ENCODE peak calls at places on chromosomes 3 and 15, in six cellular contexts. N is CD4-positive, alpha-beta memory T cell; Y is lower lobe of right lung; T is choroid plexus epithelial cell; W is fibroblast of pulmonary artery; X is adipocyte. G is an unnamed sample.

GRCh38 chr3:178802993-178803693 is 266.9 kb downstream of the KCNMB2 start:
- DNase-seq in T (no peak), X (peak; percentile 13), N (no peak), W (no peak), Y (no peak), G (no peak)

GRCh38 chr15:73930371-73930770 is 4.1 kb downstream of the LOXL1 start:
- DNase-seq in X (peak; percentile 95), W (peak; percentile 85), Y (peak; percentile 44), T (peak; percentile 91), N (no peak), G (no peak)

GRCh38 chr15:92654662-92655061 is 913 bp downstream of the FAM174B start:
- DNase-seq in X (no peak), W (no peak), N (no peak), Y (no peak), T (no peak), G (no peak)

GRCh38 chr3:16761576-16761975 is 123.2 kb upstream of the PLCL2 start:
- DNase-seq in T (no peak), X (peak; percentile 20), W (no peak), Y (no peak), N (no peak), G (peak; percentile 78)

GRCh38 chr3:160885791-160886286 is 129.8 kb downstream of the PPM1L start:
- DNase-seq in W (peak; percentile 50), N (no peak), Y (peak; percentile 50), X (peak; percentile 4), T (peak; percentile 87), G (no peak)

GRCh38 chr3:116059421-116060096 is 385.7 kb downstream of the LSAMP start:
- DNase-seq in X (peak; percentile 45), W (peak; percentile 54), Y (no peak), T (peak; percentile 85), N (no peak), G (peak; percentile 66)

GRCh38 chr3:165202995-165203394 is 6.8 kb upstream of the SLITRK3 start:
- DNase-seq in T (no peak), Y (no peak), N (no peak), X (no peak), W (no peak), G (no peak)

GRCh38 chr3:113086506-113087461 is 96.0 kb downstream of the GTPBP8 start:
- DNase-seq in W (no peak), T (no peak), N (no peak), Y (no peak), X (no peak), G (no peak)

GRCh38 chr3:79872483-79872882 is 104.7 kb upstream of the ROBO1 start:
- DNase-seq in T (peak; percentile 98), N (no peak), X (peak; percentile 92), Y (no peak), W (peak; percentile 78), G (no peak)

GRCh38 chr15:78533331-78533730 is 6.9 kb upstream of the PSMA4 start:
- DNase-seq in W (no peak), T (no peak), Y (no peak), N (no peak), X (no peak), G (no peak)

GRCh38 chr15:98580577-98580976 is 67.8 kb upstream of the IGF1R start:
- DNase-seq in X (no peak), N (no peak), W (no peak), T (no peak), Y (no peak), G (no peak)

GRCh38 chr15:91142097-91142744 is 42.2 kb downstream of the SV2B start:
- DNase-seq in T (peak; percentile 17), Y (no peak), N (no peak), W (peak; percentile 3), X (no peak), G (no peak)

GRCh38 chr3:167066977-167067843 is 312.9 kb downstream of the ZBBX start:
- DNase-seq in T (no peak), Y (peak; percentile 44), N (no peak), W (no peak), X (no peak), G (no peak)

GRCh38 chr3:155442066-155442465 is 148.6 kb upstream of the STRIT1 start:
- DNase-seq in N (no peak), W (no peak), Y (no peak), X (peak; percentile 22), T (no peak), G (no peak)

DNA sequence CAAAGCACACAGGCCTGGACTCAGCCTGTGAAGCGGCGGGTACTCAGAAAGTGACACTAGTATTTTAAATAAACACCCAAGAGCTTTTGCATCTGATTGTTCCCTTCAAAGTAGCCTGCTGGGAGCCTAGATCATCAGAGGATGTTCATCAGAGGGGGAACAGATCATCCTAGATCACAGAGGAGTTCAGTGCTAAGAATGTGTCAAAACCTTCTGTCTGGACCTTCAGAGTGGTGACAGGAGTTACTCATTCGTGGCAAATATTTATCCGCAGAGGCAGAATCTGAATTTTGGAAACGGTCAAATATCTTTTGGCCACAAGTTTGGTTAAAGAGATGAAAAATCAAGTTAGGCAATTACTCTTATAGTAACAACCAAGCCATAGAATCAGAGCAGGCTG is 9.7 kb upstream of the KIF7 start:
- DNase-seq in N (no peak), T (no peak), X (no peak), Y (no peak), W (no peak), G (no peak)
- H3K4me3 ChIP-seq in N (no peak overlapping the region), T (no peak overlapping the region), X (peak overlapping the region; percentile 45), Y (peak overlapping the region; percentile 57), W (no peak overlapping the region), G (no peak overlapping the region)

GRCh38 chr3:150238995-150239612 is 169.0 kb upstream of the TSC22D2 start:
- DNase-seq in X (peak; percentile 29), T (peak; percentile 56), Y (no peak), W (no peak), N (no peak), G (no peak)

GRCh38 chr3:150238043-150238802 is 169.9 kb upstream of the TSC22D2 start:
- DNase-seq in N (no peak), Y (no peak), W (no peak), T (no peak), X (no peak), G (no peak)

GRCh38 chr3:150237490-150237889 is 170.6 kb upstream of the TSC22D2 start:
- DNase-seq in X (no peak), T (peak; percentile 20), W (peak; percentile 47), N (no peak), Y (no peak), G (no peak)

GRCh38 chr3:150235799-150236198 is 172.3 kb upstream of the TSC22D2 start:
- DNase-seq in T (peak; percentile 57), W (peak; percentile 64), N (no peak), Y (no peak), X (peak; percentile 70), G (peak; percentile 68)

GRCh38 chr3:150236683-150237082 is 171.4 kb upstream of the TSC22D2 start:
- DNase-seq in W (peak; percentile 44), Y (no peak), T (peak; percentile 19), N (no peak), X (peak; percentile 54), G (no peak)
- H3K4me3 ChIP-seq in W (no peak overlapping the region), Y (no peak overlapping the region), T (no peak overlapping the region), N (no peak overlapping the region), X (no peak overlapping the region), G (no peak overlapping the region)

GRCh38 chr3:81463761-81464160 is 297.7 kb downstream of the GBE1 start:
- DNase-seq in T (no peak), N (no peak), Y (no peak), W (no peak), X (peak; percentile 62), G (no peak)

GRCh38 chr3:81466161-81466560 is 295.3 kb downstream of the GBE1 start:
- DNase-seq in N (no peak), W (no peak), Y (no peak), X (no peak), T (no peak), G (no peak)

GRCh38 chr3:81462921-81463320 is 298.5 kb downstream of the GBE1 start:
- DNase-seq in X (no peak), Y (no peak), N (no peak), W (no peak), T (no peak), G (no peak)

GRCh38 chr3:81468385-81468784 is 293.1 kb downstream of the GBE1 start:
- DNase-seq in W (no peak), N (no peak), T (no peak), Y (no peak), X (no peak), G (no peak)

GRCh38 chr3:81465510-81465909 is 295.9 kb downstream of the GBE1 start:
- DNase-seq in W (peak; percentile 60), T (no peak), N (no peak), Y (no peak), X (peak; percentile 28), G (no peak)
- H3K4me3 ChIP-seq in W (no peak overlapping the region), T (no peak overlapping the region), N (no peak overlapping the region), Y (no peak overlapping the region), X (no peak overlapping the region), G (no peak overlapping the region)

GRCh38 chr3:123706871-123707270 is 122.0 kb upstream of the HACD2 start:
- DNase-seq in X (no peak), Y (no peak), T (peak; percentile 59), W (no peak), N (no peak), G (no peak)
- H3K4me3 ChIP-seq in X (no peak overlapping the region), Y (no peak overlapping the region), T (no peak overlapping the region), W (no peak overlapping the region), N (no peak overlapping the region), G (no peak overlapping the region)

GRCh38 chr15:35134269-35134668 is 49.2 kb upstream of the NANOGP8 start:
- DNase-seq in Y (no peak), W (no peak), N (no peak), X (no peak), T (no peak), G (no peak)
- H3K4me3 ChIP-seq in Y (no peak overlapping the region), W (no peak overlapping the region), N (no peak overlapping the region), X (no peak overlapping the region), T (no peak overlapping the region), G (no peak overlapping the region)

GRCh38 chr3:189699873-189700272 is 68.7 kb downstream of the TP63 start:
- DNase-seq in X (no peak), Y (no peak), W (no peak), N (no peak), T (no peak), G (no peak)

GRCh38 chr3:189701934-189702693 is 70.9 kb downstream of the TP63 start:
- DNase-seq in N (no peak), Y (no peak), X (peak; percentile 29), W (no peak), T (no peak), G (no peak)

GRCh38 chr3:189708375-189708774 is 77.2 kb downstream of the TP63 start:
- DNase-seq in Y (no peak), T (no peak), N (no peak), X (no peak), W (no peak), G (no peak)

DNA sequence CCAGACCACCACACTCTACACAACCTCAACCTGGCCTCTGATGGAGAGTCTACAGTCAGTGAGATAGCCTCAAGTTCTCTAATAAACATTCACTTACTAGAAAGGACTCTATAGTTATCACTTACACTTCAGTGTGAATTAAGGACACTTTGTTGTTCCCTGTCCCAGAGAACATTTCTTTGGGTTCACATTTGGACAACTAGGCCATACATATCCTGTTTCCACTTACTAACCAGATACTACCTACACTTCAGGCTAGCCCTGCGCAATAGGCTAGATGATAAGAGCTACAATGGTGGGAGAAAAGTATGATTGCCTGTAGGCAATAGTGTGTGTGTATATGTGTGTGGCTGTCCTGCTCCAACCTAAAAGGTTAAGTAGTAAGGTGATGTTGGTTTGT is 72.7 kb downstream of the TP63 start:
- DNase-seq in W (no peak), X (no peak), N (no peak), T (no peak), Y (no peak), G (no peak)
- H3K4me3 ChIP-seq in W (no peak overlapping the region), X (no peak overlapping the region), N (no peak overlapping the region), T (no peak overlapping the region), Y (no peak overlapping the region), G (no peak overlapping the region)

GRCh38 chr3:45665101-45665572 is 24.1 kb upstream of the SACM1L start:
- DNase-seq in T (peak; percentile 61), N (peak; percentile 76), W (peak; percentile 53), X (peak; percentile 38), Y (no peak), G (no peak)
- H3K4me3 ChIP-seq in T (no peak overlapping the region), N (peak overlapping the region; percentile 70), W (no peak overlapping the region), X (peak overlapping the region; percentile 52), Y (peak overlapping the region; percentile 47), G (no peak overlapping the region)